ENCODE peak calls at places on chromosomes 6 and 20, in five cellular contexts. P is upper lobe of left lung, H is hepatocyte, F is progenitor cell of endocrine pancreas, J is chondrocyte. D is an unnamed sample.

GRCh38 chr6:118319890-118320289 is 228.2 kb upstream of the PLN start:
- DNase-seq in P (no peak), H (no peak), F (no peak), J (no peak), D (no peak)

GRCh38 chr20:10553326-10553984 is 118.3 kb downstream of the SLX4IP start:
- DNase-seq in P (peak; percentile 62), H (peak; percentile 81), F (peak; percentile 22), J (no peak), D (no peak)

GRCh38 chr6:24584390-24584735 is 61.6 kb downstream of the KIAA0319 start:
- DNase-seq in P (no peak), H (no peak), F (no peak), J (no peak), D (no peak)

GRCh38 chr6:25122001-25122400 is 157.2 kb upstream of the CARMIL1 start:
- DNase-seq in P (no peak), H (peak; percentile 7), F (no peak), J (no peak), D (no peak)

GRCh38 chr6:81216668-81217067 is 535.8 kb downstream of the TENT5A start:
- DNase-seq in P (no peak), H (no peak), F (no peak), J (no peak), D (no peak)

GRCh38 chr6:44002591-44003344 is 124.5 kb downstream of the MRPL14 start:
- DNase-seq in P (peak; percentile 50), H (peak; percentile 91), F (peak; percentile 71), J (peak; percentile 89), D (peak; percentile 39)

GRCh38 chr20:57053798-57054552 is 212.5 kb downstream of the BMP7 start:
- DNase-seq in P (no peak), H (no peak), F (no peak), J (no peak), D (no peak)

GRCh38 chr6:54697423-54697822 is 149.1 kb upstream of the FAM83B start:
- DNase-seq in P (no peak), H (no peak), F (no peak), J (no peak), D (no peak)

GRCh38 chr6:70281923-70282902 is 20.7 kb downstream of the COL9A1 start:
- DNase-seq in P (no peak), H (peak; percentile 31), F (no peak), J (no peak), D (no peak)

GRCh38 chr20:38970302-38970701 is 8.2 kb downstream of the DHX35 start:
- DNase-seq in P (no peak), H (no peak), F (no peak), J (no peak), D (no peak)

GRCh38 chr20:9440891-9441290 is 73.5 kb upstream of the LAMP5 start:
- DNase-seq in P (no peak), H (no peak), F (no peak), J (no peak), D (no peak)

GRCh38 chr6:147262943-147263342 is 58.7 kb downstream of the STXBP5 start:
- DNase-seq in P (no peak), H (no peak), F (no peak), J (no peak), D (no peak)

GRCh38 chr6:14739830-14740229 is 506.0 kb upstream of the JARID2 start:
- DNase-seq in P (no peak), H (no peak), F (no peak), J (no peak), D (no peak)

GRCh38 chr6:83729871-83730270 is 21.0 kb upstream of the SNAP91 start:
- DNase-seq in P (no peak), H (no peak), F (no peak), J (no peak), D (no peak)

GRCh38 chr6:43942011-43942442 is 172.0 kb downstream of the VEGFA start:
- DNase-seq in P (no peak), H (no peak), F (no peak), J (no peak), D (no peak)

GRCh38 chr6:122735618-122736017 is 43.9 kb upstream of the FABP7 start:
- DNase-seq in P (no peak), H (no peak), F (no peak), J (no peak), D (no peak)

GRCh38 chr20:23084845-23085355 is 1.2 kb downstream of the CD93 start:
- DNase-seq in P (no peak), H (no peak), F (no peak), J (no peak), D (no peak)

GRCh38 chr6:1949533-1949932 is 295.9 kb downstream of the GMDS start:
- DNase-seq in P (no peak), H (no peak), F (no peak), J (no peak), D (no peak)

GRCh38 chr20:57660510-57661199 is 40.4 kb upstream of the ZBP1 start:
- DNase-seq in P (peak; percentile 15), H (no peak), F (no peak), J (peak; percentile 68), D (peak; percentile 7)

GRCh38 chr20:43538855-43539700 is 19.7 kb upstream of the SGK2 start:
- DNase-seq in P (no peak), H (no peak), F (no peak), J (no peak), D (no peak)

GRCh38 chr6:118198746-118199145 is 291.7 kb downstream of the SLC35F1 start:
- DNase-seq in P (no peak), H (peak; percentile 26), F (no peak), J (no peak), D (no peak)

GRCh38 chr6:111845441-111845871 is 27.8 kb downstream of the FYN start:
- DNase-seq in P (no peak), H (peak; percentile 15), F (no peak), J (no peak), D (no peak)

GRCh38 chr6:111844376-111844775 is 28.9 kb downstream of the FYN start:
- DNase-seq in P (no peak), H (no peak), F (no peak), J (no peak), D (no peak)

GRCh38 chr6:111846061-111846460 is 27.2 kb downstream of the FYN start:
- DNase-seq in P (no peak), H (no peak), F (no peak), J (no peak), D (no peak)

GRCh38 chr6:111843347-111844147 is 29.7 kb downstream of the FYN start:
- DNase-seq in P (no peak), H (no peak), F (no peak), J (no peak), D (no peak)

DNA sequence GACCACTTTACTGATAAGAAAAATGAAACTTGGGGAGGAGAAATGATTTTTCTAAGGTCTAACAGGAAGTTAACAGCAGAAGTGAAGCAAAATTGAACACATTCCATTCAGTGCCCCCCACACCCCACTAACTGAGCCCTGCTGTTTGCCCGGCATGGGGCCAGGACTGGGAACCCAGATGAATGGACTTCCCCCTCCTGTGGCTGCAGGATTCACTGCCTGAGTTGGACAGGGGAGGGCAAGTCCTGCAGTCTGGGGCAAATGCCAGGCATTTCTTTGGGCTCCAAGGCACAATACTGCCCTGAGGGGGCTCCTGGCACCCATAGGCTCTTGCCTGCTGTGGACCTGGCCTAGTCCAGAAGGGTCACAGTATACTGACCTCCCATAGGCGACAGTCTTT is 28.3 kb downstream of the FYN start:
- DNase-seq in P (no peak), H (no peak), F (no peak), J (no peak), D (no peak)
- TF ChIP-seq CTCF in P (no peak), H (no peak), F (no peak), J (peak; percentile 55), D (no peak)

GRCh38 chr6:166862287-166862977 is 93.9 kb downstream of the RNASET2 start:
- DNase-seq in P (no peak), H (peak; percentile 42), F (peak; percentile 23), J (no peak), D (no peak)
- TF ChIP-seq CTCF in P (no peak), H (peak; percentile 22), F (no peak), J (peak; percentile 54), D (no peak)

GRCh38 chr20:63521602-63522001 is 1.0 kb downstream of the PPDPF start:
- DNase-seq in P (peak; percentile 19), H (no peak), F (peak; percentile 26), J (no peak), D (no peak)

GRCh38 chr20:63519765-63520593 is 586 bp upstream of the PPDPF start:
- DNase-seq in P (peak; percentile 47), H (peak; percentile 80), F (peak; percentile 70), J (peak; percentile 88), D (peak; percentile 61)

GRCh38 chr20:63522091-63522868 is 1.7 kb downstream of the PPDPF start:
- DNase-seq in P (no peak), H (no peak), F (peak; percentile 9), J (no peak), D (peak; percentile 17)

GRCh38 chr20:63520594-63520938 is at the start of gene PPDPF:
- DNase-seq in P (peak; percentile 83), H (peak; percentile 95), F (peak; percentile 83), J (no peak), D (peak; percentile 87)

DNA sequence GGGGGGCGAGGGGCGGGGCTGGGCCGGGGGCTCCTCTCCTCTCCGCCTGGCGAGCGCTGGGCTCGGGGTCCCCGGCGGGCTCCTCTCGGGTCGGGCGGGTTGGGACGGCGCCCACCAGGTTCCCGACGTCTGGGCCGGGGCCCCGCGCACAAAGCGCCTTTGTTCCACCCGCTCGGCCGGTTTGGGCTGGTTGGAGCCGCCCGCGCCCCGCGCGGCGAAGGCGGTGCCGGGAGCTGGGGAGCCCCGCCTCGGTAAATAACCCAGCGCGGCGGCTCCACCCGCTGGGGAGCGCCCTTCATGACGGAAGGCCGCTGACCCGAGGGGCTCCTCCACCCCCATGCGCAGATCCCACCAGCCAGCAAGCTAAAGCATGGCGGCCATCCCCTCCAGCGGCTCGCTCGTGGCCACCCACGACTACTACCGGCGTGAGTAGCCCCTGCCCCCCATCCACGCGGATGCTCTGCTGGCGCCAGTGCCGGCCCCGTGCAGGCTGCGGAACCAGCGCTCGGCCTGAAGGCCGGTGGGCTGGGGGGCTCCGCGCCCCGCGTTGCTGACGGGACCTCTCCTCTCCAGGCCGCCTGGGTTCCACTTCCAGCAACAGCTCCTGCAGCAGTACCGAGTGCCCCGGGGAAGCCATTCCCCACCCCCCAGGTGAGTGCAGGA is 505 bp downstream of the PPDPF start:
- DNase-seq in P (peak; percentile 64), H (peak; percentile 93), F (peak; percentile 75), J (no peak), D (peak; percentile 78)
- TF ChIP-seq CTCF in P (no peak), H (peak; percentile 6), F (no peak), J (peak; percentile 18), D (no peak)

DNA sequence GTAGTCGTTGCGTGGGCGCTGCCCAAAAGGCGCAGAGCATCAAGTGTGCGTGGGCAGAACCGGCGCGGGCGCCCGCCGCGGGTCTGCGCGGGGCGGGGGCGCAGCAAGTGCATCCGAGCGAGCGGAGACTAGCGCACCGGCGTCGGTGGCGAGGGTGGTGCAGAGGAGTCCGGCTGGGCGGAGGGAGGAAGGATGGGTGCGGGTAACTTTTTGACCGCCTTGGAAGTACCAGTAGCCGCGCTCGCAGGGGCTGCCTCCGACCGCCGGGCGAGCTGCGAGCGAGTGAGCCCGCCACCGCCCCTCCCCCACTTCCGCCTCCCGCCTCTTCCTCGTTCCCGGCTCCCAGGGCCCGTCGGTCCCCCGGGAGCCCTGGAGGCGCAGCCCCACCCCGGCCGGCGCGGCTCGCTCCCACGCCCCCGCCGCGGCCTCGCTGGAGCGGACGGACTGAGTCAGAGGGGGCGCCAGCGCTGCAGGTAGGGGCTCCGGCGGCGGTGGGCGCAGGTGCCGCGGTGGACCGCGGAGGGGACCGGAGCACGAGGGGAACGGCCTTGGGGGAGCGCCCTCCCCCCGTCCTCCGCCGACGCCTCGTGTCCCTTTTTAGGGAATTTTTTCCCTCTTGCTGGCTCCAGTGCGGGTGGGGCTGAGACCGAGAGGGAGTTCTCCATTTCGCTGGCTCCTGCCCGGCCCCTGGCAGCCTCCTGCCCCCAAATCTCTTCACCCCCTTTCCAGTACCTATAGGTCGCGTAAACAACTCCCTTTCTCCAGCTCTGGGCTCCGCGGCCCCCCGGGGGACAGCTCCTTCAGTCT is 1.6 kb upstream of the DBNDD2 start:
- DNase-seq in P (peak; percentile 73), H (peak; percentile 69), F (peak; percentile 40), J (no peak), D (no peak)
- TF ChIP-seq CTCF in P (no peak), H (no peak), F (peak; percentile 24), J (peak; percentile 46), D (no peak)